ENCODE peak calls at places on chromosome X, in six cellular contexts. V, D, T, I, E and K are unnamed samples.
A peak's percentile ranks its signal among the peaks of the same experiment; 100 is the strongest.

GRCh38 chrX:151641564-151641963 is 53.7 kb upstream of the PRRG3 start:
- DNase-seq in T (no peak), E (no peak), D (no peak), V (no peak), I (no peak), K (no peak)

GRCh38 chrX:17859609-17860178 is 1.4 kb downstream of the RAI2 start:
- DNase-seq in T (peak; percentile 23), I (peak; percentile 40), E (no peak), D (peak; percentile 8), V (no peak), K (peak; percentile 38)

GRCh38 chrX:125826080-125826479 is 340.0 kb downstream of the DCAF12L2 start:
- DNase-seq in E (no peak), I (no peak), D (no peak), T (no peak), V (no peak), K (no peak)

GRCh38 chrX:16827225-16827624 is 41.0 kb downstream of the TXLNG start:
- DNase-seq in I (no peak), V (no peak), T (no peak), D (no peak), E (no peak), K (no peak)

GRCh38 chrX:139720136-139720535 is 12.2 kb upstream of the MCF2 start:
- DNase-seq in V (no peak), E (no peak), T (no peak), I (no peak), D (no peak), K (no peak)

GRCh38 chrX:130024127-130024526 is 41.7 kb downstream of the BCORL1 start:
- DNase-seq in D (peak; percentile 50), I (peak; percentile 44), V (peak; percentile 84), T (peak; percentile 38), E (peak; percentile 23), K (peak; percentile 75)

GRCh38 chrX:80816051-80816450 is 6.4 kb upstream of the BRWD3 start:
- DNase-seq in I (no peak), E (no peak), T (no peak), D (no peak), V (no peak), K (no peak)

GRCh38 chrX:71143508-71143907 is 1.1 kb upstream of the NLGN3 start:
- DNase-seq in I (no peak), E (no peak), D (peak; percentile 26), T (no peak), V (no peak), K (peak; percentile 45)

GRCh38 chrX:104315555-104315954 is 60.8 kb upstream of the ESX1 start:
- DNase-seq in I (no peak), E (no peak), V (no peak), D (no peak), T (no peak), K (no peak)

GRCh38 chrX:130688360-130688759 is 214.6 kb downstream of the ENOX2 start:
- DNase-seq in V (no peak), I (no peak), E (no peak), D (no peak), T (no peak), K (no peak)

GRCh38 chrX:11427082-11428033 is 134.1 kb downstream of the AMELX start:
- DNase-seq in V (peak; percentile 75), E (no peak), I (peak; percentile 26), D (peak; percentile 45), T (no peak), K (peak; percentile 43)

GRCh38 chrX:150693782-150694574 is 782 bp downstream of the MTMR1 start:
- DNase-seq in V (no peak), T (peak; percentile 87), E (peak; percentile 8), D (peak; percentile 81), I (peak; percentile 82), K (peak; percentile 66)

GRCh38 chrX:115449742-115450141 is 111.2 kb upstream of the PLS3 start:
- DNase-seq in I (no peak), D (no peak), T (peak; percentile 18), E (no peak), V (no peak), K (peak; percentile 33)

GRCh38 chrX:76026292-76026691 is 146.6 kb upstream of the PBDC1 start:
- DNase-seq in T (no peak), D (no peak), V (no peak), I (no peak), E (no peak), K (no peak)

GRCh38 chrX:19647731-19648588 is 132.7 kb upstream of the MAP3K15 start:
- DNase-seq in I (no peak), D (no peak), T (no peak), V (no peak), E (no peak), K (no peak)

GRCh38 chrX:150372280-150372679 is 9.2 kb downstream of the MAMLD1 start:
- DNase-seq in D (no peak), E (no peak), I (no peak), T (no peak), V (no peak), K (no peak)

GRCh38 chrX:129566081-129566480 is 26.0 kb downstream of the OCRL start:
- DNase-seq in D (no peak), I (no peak), E (no peak), T (no peak), V (no peak), K (no peak)

GRCh38 chrX:45009371-45010000 is 136.5 kb downstream of the KDM6A start:
- DNase-seq in D (no peak), V (no peak), T (no peak), I (no peak), E (no peak), K (no peak)
- H3K4me1 ChIP-seq in D (no peaks in the 10 kb centered on the region), V (no peaks in the 10 kb centered on the region), T (no peaks in the 10 kb centered on the region), I (peaks cover 20% of the 10 kb centered on the region), E (peaks cover 76% of the 10 kb centered on the region), K (peaks cover 12% of the 10 kb centered on the region)

GRCh38 chrX:118904218-118904617 is 70.2 kb upstream of the LONRF3 start:
- DNase-seq in V (no peak), E (no peak), D (no peak), I (no peak), T (no peak), K (no peak)

GRCh38 chrX:118904664-118905063 is 69.8 kb upstream of the LONRF3 start:
- DNase-seq in D (no peak), V (no peak), T (no peak), E (no peak), I (no peak), K (no peak)

DNA sequence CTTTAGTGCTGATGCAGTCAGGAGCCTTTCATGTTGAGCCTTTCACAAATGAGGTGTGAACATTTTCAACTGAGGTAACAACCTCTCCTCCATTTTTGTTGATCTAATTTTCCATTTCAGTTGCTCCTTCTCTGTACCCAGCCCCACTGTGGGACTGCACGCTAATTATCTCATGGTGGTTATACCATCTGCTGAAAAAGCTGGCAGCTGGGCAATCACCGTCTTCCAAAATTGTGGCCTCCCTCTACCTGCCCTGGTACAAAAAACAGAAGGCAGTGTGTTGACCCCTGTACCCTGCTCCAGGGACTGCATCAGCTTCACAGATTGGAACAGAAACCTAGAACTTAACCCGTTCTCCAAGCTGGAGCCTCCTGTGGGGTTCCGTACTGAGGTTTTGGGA is 72.4 kb upstream of the LONRF3 start:
- DNase-seq in V (no peak), T (no peak), D (no peak), I (no peak), E (no peak), K (no peak)
- TF ChIP-seq CTCF in V (no peak), T (no peak), D (no peak), I (no peak), E (no peak), K (no peak)

GRCh38 chrX:78923198-78924015 is 21.8 kb upstream of the P2RY10 start:
- DNase-seq in T (no peak), E (no peak), V (no peak), I (no peak), D (no peak), K (no peak)
- TF ChIP-seq POLR2AphosphoS5 in T (no peak), E (no peak), V (no peak), I (no peak), D (no peak), K (no peak)

GRCh38 chrX:9205599-9206223 is 171.8 kb upstream of the FAM9B start:
- DNase-seq in V (no peak), I (no peak), D (no peak), E (no peak), T (no peak), K (no peak)

GRCh38 chrX:9204560-9204959 is 170.6 kb upstream of the FAM9B start:
- DNase-seq in I (no peak), E (no peak), T (no peak), D (no peak), V (no peak), K (no peak)

GRCh38 chrX:9211269-9211668 is 177.3 kb upstream of the FAM9B start:
- DNase-seq in D (no peak), V (no peak), E (no peak), I (no peak), T (no peak), K (no peak)

GRCh38 chrX:9207142-9207541 is 173.2 kb upstream of the FAM9B start:
- DNase-seq in V (no peak), I (peak; percentile 16), E (no peak), D (no peak), T (no peak), K (no peak)
- H3K4me1 ChIP-seq in V (peaks cover 5% of the 10 kb centered on the region), I (no peaks in the 10 kb centered on the region), E (no peaks in the 10 kb centered on the region), D (no peaks in the 10 kb centered on the region), T (no peaks in the 10 kb centered on the region), K (no peaks in the 10 kb centered on the region)

DNA sequence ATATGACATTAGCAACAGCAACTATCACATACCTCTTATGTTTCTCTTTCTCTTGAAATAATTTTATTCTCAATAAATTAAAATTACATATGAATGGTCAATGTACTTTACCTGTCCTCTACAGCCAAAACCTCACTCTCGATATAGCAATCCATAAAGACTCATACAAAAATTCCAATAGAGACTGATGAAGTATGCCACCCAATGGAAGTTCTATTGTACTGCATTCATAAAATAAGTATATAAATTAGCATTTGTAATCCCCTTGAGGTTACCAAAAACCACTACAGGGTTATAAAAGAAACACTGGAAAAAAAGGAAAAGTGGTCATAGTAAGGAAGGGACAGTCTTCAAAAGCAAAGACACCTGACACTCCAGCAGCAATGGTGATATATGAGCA is 32.8 kb downstream of the CLDN2 start:
- DNase-seq in T (no peak), E (no peak), I (peak; percentile 6), V (no peak), D (no peak), K (no peak)
- TF ChIP-seq CTCF in T (peak; percentile 14), E (no peak), I (peak; percentile 67), V (no peak), D (no peak), K (no peak)

GRCh38 chrX:54358424-54359211 is 772 bp upstream of the WNK3 start:
- DNase-seq in D (peak; percentile 19), V (peak; percentile 70), E (no peak), I (peak; percentile 71), T (peak; percentile 45), K (no peak)

GRCh38 chrX:54359408-54359807 is 1.6 kb upstream of the WNK3 start:
- DNase-seq in T (no peak), I (no peak), V (no peak), E (no peak), D (no peak), K (no peak)

GRCh38 chrX:54352677-54353076 is 5.2 kb downstream of the WNK3 start:
- DNase-seq in V (no peak), D (no peak), I (no peak), E (no peak), T (no peak), K (no peak)

GRCh38 chrX:54357414-54358377 is at the start of gene WNK3:
- DNase-seq in D (peak; percentile 74), T (peak; percentile 79), E (no peak), I (peak; percentile 86), V (peak; percentile 84), K (peak; percentile 63)
- TF ChIP-seq POLR2AphosphoS5 in D (no peak), T (peak; percentile 54), E (no peak), I (no peak), V (no peak), K (no peak)